ENCODE peak calls at places on chromosomes 12 and 14, in seven cellular contexts. One of them, this sample, is unnamed.

GRCh38 chr12:50185975-50186663 is 18.9 kb upstream of the CERS5 start:
- DNase-seq in HCT116: no peak
- DNase-seq in HepG2: no peak
- DNase-seq in colonic mucosa: no peak
- DNase-seq in neural progenitor cell: no peak
- DNase-seq in adipocyte: no peak
- DNase-seq in mesenchymal stem cell: no peak
- DNase-seq in this sample: no peak

GRCh38 chr14:42930058-42930457 is 1323.4 kb downstream of the LRFN5 start:
- DNase-seq in HCT116: no peak
- DNase-seq in HepG2: no peak
- DNase-seq in colonic mucosa: no peak
- DNase-seq in neural progenitor cell: peak
- DNase-seq in adipocyte: no peak
- DNase-seq in mesenchymal stem cell: peak
- DNase-seq in this sample: no peak

GRCh38 chr12:113547157-113547556 is 75.5 kb upstream of the LHX5 start:
- DNase-seq in HCT116: no peak
- DNase-seq in HepG2: no peak
- DNase-seq in colonic mucosa: no peak
- DNase-seq in neural progenitor cell: no peak
- DNase-seq in adipocyte: no peak
- DNase-seq in mesenchymal stem cell: no peak
- DNase-seq in this sample: no peak

GRCh38 chr12:29155079-29155478 is 6.0 kb downstream of the FAR2 start:
- DNase-seq in HCT116: no peak
- DNase-seq in HepG2: no peak
- DNase-seq in colonic mucosa: no peak
- DNase-seq in neural progenitor cell: no peak
- DNase-seq in adipocyte: peak
- DNase-seq in mesenchymal stem cell: peak
- DNase-seq in this sample: peak

GRCh38 chr14:50106178-50106577 is 10.2 kb downstream of the VCPKMT start:
- DNase-seq in HCT116: no peak
- DNase-seq in HepG2: no peak
- DNase-seq in colonic mucosa: no peak
- DNase-seq in neural progenitor cell: no peak
- DNase-seq in adipocyte: no peak
- DNase-seq in mesenchymal stem cell: no peak
- DNase-seq in this sample: no peak

GRCh38 chr14:22753586-22753985 is 12.9 kb upstream of the OXA1L start:
- DNase-seq in HCT116: no peak
- DNase-seq in HepG2: peak
- DNase-seq in colonic mucosa: no peak
- DNase-seq in neural progenitor cell: no peak
- DNase-seq in adipocyte: peak
- DNase-seq in mesenchymal stem cell: no peak
- DNase-seq in this sample: no peak

GRCh38 chr12:102543494-102543893 is 63.1 kb upstream of the IGF1 start:
- DNase-seq in HCT116: no peak
- DNase-seq in HepG2: no peak
- DNase-seq in colonic mucosa: no peak
- DNase-seq in neural progenitor cell: no peak
- DNase-seq in adipocyte: no peak
- DNase-seq in mesenchymal stem cell: no peak
- DNase-seq in this sample: no peak

GRCh38 chr12:51323317-51323960 is 535 bp downstream of the BIN2 start:
- DNase-seq in HCT116: no peak
- DNase-seq in HepG2: no peak
- DNase-seq in colonic mucosa: no peak
- DNase-seq in neural progenitor cell: no peak
- DNase-seq in adipocyte: no peak
- DNase-seq in mesenchymal stem cell: no peak
- DNase-seq in this sample: no peak

GRCh38 chr14:105093426-105094192 is 28.4 kb upstream of the GPR132 start:
- DNase-seq in HCT116: peak
- DNase-seq in HepG2: peak
- DNase-seq in colonic mucosa: peak
- DNase-seq in neural progenitor cell: peak
- DNase-seq in adipocyte: peak
- DNase-seq in mesenchymal stem cell: peak
- DNase-seq in this sample: peak

GRCh38 chr12:49933793-49934192 is 16.7 kb upstream of the AQP2 start:
- DNase-seq in HCT116: no peak
- DNase-seq in HepG2: no peak
- DNase-seq in colonic mucosa: no peak
- DNase-seq in neural progenitor cell: no peak
- DNase-seq in adipocyte: peak
- DNase-seq in mesenchymal stem cell: no peak
- DNase-seq in this sample: no peak

GRCh38 chr14:68627868-68628604 is 164.8 kb downstream of the ZFP36L1 start:
- DNase-seq in HCT116: peak
- DNase-seq in HepG2: no peak
- DNase-seq in colonic mucosa: peak
- DNase-seq in neural progenitor cell: peak
- DNase-seq in adipocyte: no peak
- DNase-seq in mesenchymal stem cell: no peak
- DNase-seq in this sample: no peak

GRCh38 chr14:71716371-71716770 is 215.9 kb upstream of the RGS6 start:
- DNase-seq in HCT116: no peak
- DNase-seq in HepG2: no peak
- DNase-seq in colonic mucosa: no peak
- DNase-seq in neural progenitor cell: no peak
- DNase-seq in adipocyte: no peak
- DNase-seq in mesenchymal stem cell: no peak
- DNase-seq in this sample: no peak

GRCh38 chr12:114263031-114263825 is 142.7 kb downstream of the TBX5 start:
- DNase-seq in HCT116: no peak
- DNase-seq in HepG2: no peak
- DNase-seq in colonic mucosa: no peak
- DNase-seq in neural progenitor cell: no peak
- DNase-seq in adipocyte: no peak
- DNase-seq in mesenchymal stem cell: no peak
- DNase-seq in this sample: no peak

GRCh38 chr12:14960548-14961465 is 594 bp downstream of the ARHGDIB start:
- DNase-seq in HCT116: no peak
- DNase-seq in HepG2: no peak
- DNase-seq in colonic mucosa: no peak
- DNase-seq in neural progenitor cell: no peak
- DNase-seq in adipocyte: peak
- DNase-seq in mesenchymal stem cell: no peak
- DNase-seq in this sample: no peak

GRCh38 chr12:49342914-49343731 is 3.6 kb upstream of the DNAJC22 start:
- DNase-seq in HCT116: no peak
- DNase-seq in HepG2: no peak
- DNase-seq in colonic mucosa: no peak
- DNase-seq in neural progenitor cell: no peak
- DNase-seq in adipocyte: peak
- DNase-seq in mesenchymal stem cell: no peak
- DNase-seq in this sample: no peak

GRCh38 chr14:92658160-92658559 is 90.3 kb downstream of the LGMN start:
- DNase-seq in HCT116: no peak
- DNase-seq in HepG2: no peak
- DNase-seq in colonic mucosa: no peak
- DNase-seq in neural progenitor cell: no peak
- DNase-seq in adipocyte: no peak
- DNase-seq in mesenchymal stem cell: no peak
- DNase-seq in this sample: no peak

GRCh38 chr14:75589896-75590295 is 11.5 kb downstream of the FLVCR2 start:
- DNase-seq in HCT116: no peak
- DNase-seq in HepG2: no peak
- DNase-seq in colonic mucosa: no peak
- DNase-seq in neural progenitor cell: no peak
- DNase-seq in adipocyte: no peak
- DNase-seq in mesenchymal stem cell: no peak
- DNase-seq in this sample: no peak

GRCh38 chr12:132622437-132623071 is 4.0 kb downstream of the P2RX2 start:
- DNase-seq in HCT116: no peak
- DNase-seq in HepG2: no peak
- DNase-seq in colonic mucosa: no peak
- DNase-seq in neural progenitor cell: no peak
- DNase-seq in adipocyte: peak
- DNase-seq in mesenchymal stem cell: peak
- DNase-seq in this sample: no peak

GRCh38 chr12:68455676-68456345 is 123.6 kb upstream of the MDM1 start:
- DNase-seq in HCT116: no peak
- DNase-seq in HepG2: no peak
- DNase-seq in colonic mucosa: no peak
- DNase-seq in neural progenitor cell: no peak
- DNase-seq in adipocyte: no peak
- DNase-seq in mesenchymal stem cell: no peak
- DNase-seq in this sample: no peak

GRCh38 chr14:106268013-106268727 is 741.8 kb downstream of the TMEM121 start:
- DNase-seq in HCT116: no peak
- DNase-seq in HepG2: no peak
- DNase-seq in colonic mucosa: peak
- DNase-seq in neural progenitor cell: no peak
- DNase-seq in adipocyte: no peak
- DNase-seq in mesenchymal stem cell: no peak
- DNase-seq in this sample: peak

GRCh38 chr12:12612403-12612802 is 727 bp downstream of the CREBL2 start:
- DNase-seq in HCT116: no peak
- DNase-seq in HepG2: peak
- DNase-seq in colonic mucosa: no peak
- DNase-seq in neural progenitor cell: peak
- DNase-seq in adipocyte: peak
- DNase-seq in mesenchymal stem cell: peak
- DNase-seq in this sample: peak
- H3K9ac ChIP-seq in HCT116: peak
- H3K9ac ChIP-seq in HepG2: peak
- H3K9ac ChIP-seq in colonic mucosa: peak
- H3K9ac ChIP-seq in neural progenitor cell: peak
- H3K9ac ChIP-seq in adipocyte: peak
- H3K9ac ChIP-seq in mesenchymal stem cell: peak
- H3K9ac ChIP-seq in this sample: peak

GRCh38 chr12:120134307-120134980 is 17.9 kb upstream of the RAB35 start:
- DNase-seq in HCT116: no peak
- DNase-seq in HepG2: no peak
- DNase-seq in colonic mucosa: no peak
- DNase-seq in neural progenitor cell: no peak
- DNase-seq in adipocyte: no peak
- DNase-seq in mesenchymal stem cell: no peak
- DNase-seq in this sample: no peak

GRCh38 chr12:120130011-120130410 is 13.5 kb upstream of the RAB35 start:
- DNase-seq in HCT116: no peak
- DNase-seq in HepG2: no peak
- DNase-seq in colonic mucosa: no peak
- DNase-seq in neural progenitor cell: no peak
- DNase-seq in adipocyte: no peak
- DNase-seq in mesenchymal stem cell: no peak
- DNase-seq in this sample: no peak

GRCh38 chr12:120131116-120131515 is 14.6 kb upstream of the RAB35 start:
- DNase-seq in HCT116: no peak
- DNase-seq in HepG2: no peak
- DNase-seq in colonic mucosa: no peak
- DNase-seq in neural progenitor cell: no peak
- DNase-seq in adipocyte: no peak
- DNase-seq in mesenchymal stem cell: no peak
- DNase-seq in this sample: no peak

GRCh38 chr12:120132437-120132836 is 15.9 kb upstream of the RAB35 start:
- DNase-seq in HCT116: no peak
- DNase-seq in HepG2: no peak
- DNase-seq in colonic mucosa: no peak
- DNase-seq in neural progenitor cell: no peak
- DNase-seq in adipocyte: no peak
- DNase-seq in mesenchymal stem cell: no peak
- DNase-seq in this sample: no peak

DNA sequence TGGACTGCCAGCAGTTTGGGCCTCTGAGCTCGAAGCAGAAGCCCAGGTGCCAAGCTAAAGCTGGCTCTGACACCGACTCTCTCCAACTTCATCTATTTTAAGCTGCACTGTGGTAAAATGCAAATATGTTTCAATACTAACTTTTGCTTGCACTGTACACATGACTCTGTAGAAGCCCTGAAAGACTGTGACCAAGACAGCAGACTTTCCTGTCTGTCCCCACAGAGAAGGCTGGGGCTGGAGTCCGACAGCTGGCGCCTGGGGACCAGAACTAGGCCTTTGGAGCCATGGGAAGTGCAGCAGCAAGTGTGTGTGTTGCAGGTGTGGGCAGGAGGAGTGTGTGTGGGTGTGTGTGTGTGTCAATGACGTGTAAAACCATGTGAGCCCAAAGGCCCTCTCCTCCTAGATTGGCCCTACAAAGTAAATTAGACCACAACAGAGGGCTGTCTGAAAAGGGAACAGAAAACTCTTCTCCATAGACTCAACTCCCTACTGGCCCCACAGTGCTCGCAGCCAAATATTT is 16.4 kb upstream of the RAB35 start:
- DNase-seq in HCT116: no peak
- DNase-seq in HepG2: no peak
- DNase-seq in colonic mucosa: no peak
- DNase-seq in neural progenitor cell: no peak
- DNase-seq in adipocyte: no peak
- DNase-seq in mesenchymal stem cell: no peak
- DNase-seq in this sample: no peak
- H3K9ac ChIP-seq in HCT116: no peak
- H3K9ac ChIP-seq in HepG2: no peak
- H3K9ac ChIP-seq in colonic mucosa: no peak
- H3K9ac ChIP-seq in neural progenitor cell: no peak
- H3K9ac ChIP-seq in adipocyte: no peak
- H3K9ac ChIP-seq in mesenchymal stem cell: no peak
- H3K9ac ChIP-seq in this sample: no peak

DNA sequence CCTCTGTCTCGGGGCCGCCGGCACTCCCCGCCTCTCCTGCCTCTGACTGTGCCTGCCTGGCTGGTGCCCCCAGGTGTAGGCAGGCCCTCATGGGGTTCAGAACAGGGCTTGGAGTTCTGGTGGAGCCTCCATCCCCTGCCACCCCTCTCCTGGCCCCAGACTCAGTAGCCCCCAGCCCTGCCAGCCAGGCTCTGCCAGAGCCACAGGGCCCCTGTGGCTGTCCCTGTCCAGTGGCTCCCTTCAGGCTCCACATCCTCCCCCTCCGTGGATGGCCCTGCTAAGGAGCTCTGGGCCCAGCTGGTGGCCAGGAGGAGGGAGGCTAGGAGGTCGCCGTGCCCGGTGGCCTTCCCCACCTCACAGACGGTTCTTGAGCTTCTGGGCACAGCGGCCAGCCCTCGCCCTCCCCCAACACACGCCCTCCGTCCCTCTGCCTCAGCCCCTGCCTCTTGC is 12.5 kb downstream of the TRMT61A start:
- DNase-seq in HCT116: no peak
- DNase-seq in HepG2: no peak
- DNase-seq in colonic mucosa: no peak
- DNase-seq in neural progenitor cell: no peak
- DNase-seq in adipocyte: no peak
- DNase-seq in mesenchymal stem cell: no peak
- DNase-seq in this sample: no peak
- H3K9ac ChIP-seq in HCT116: no peak
- H3K9ac ChIP-seq in HepG2: no peak
- H3K9ac ChIP-seq in colonic mucosa: peak
- H3K9ac ChIP-seq in neural progenitor cell: no peak
- H3K9ac ChIP-seq in adipocyte: peak
- H3K9ac ChIP-seq in mesenchymal stem cell: peak
- H3K9ac ChIP-seq in this sample: peak

DNA sequence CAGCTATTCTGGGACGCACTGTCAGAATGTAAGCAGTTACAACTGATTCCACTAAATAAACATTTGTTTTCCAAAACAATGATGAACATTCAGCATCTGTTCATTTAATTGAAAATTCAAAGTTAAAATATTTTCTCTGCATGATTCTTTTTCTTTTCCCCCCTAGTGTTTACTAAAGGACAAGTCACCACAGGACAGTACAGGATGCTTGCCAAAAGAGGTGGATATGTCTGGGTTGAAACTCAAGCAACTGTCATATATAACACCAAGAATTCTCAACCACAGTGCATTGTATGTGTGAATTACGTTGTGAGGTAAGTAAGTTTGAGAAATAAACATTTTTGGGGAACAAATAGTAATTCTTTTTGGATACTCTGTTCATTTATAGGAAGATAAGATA is 28.2 kb upstream of the SNAPC1 start:
- DNase-seq in HCT116: no peak
- DNase-seq in HepG2: no peak
- DNase-seq in colonic mucosa: no peak
- DNase-seq in neural progenitor cell: no peak
- DNase-seq in adipocyte: no peak
- DNase-seq in mesenchymal stem cell: no peak
- DNase-seq in this sample: no peak
- H3K9ac ChIP-seq in HCT116: no peak
- H3K9ac ChIP-seq in HepG2: no peak
- H3K9ac ChIP-seq in colonic mucosa: no peak
- H3K9ac ChIP-seq in neural progenitor cell: no peak
- H3K9ac ChIP-seq in adipocyte: no peak
- H3K9ac ChIP-seq in mesenchymal stem cell: peak
- H3K9ac ChIP-seq in this sample: no peak

This sample was measured in SK-N-SH.